ENCODE peak calls at places on chromosomes 6 and 20, in ten cellular contexts. M is omental fat pad; J is MM.1S; G is cardiac fibroblast; O is GM23338; C is mucosa of descending colon; S is stromal cell of bone marrow; N is T-helper 2 cell treated with Interferon-gamma antibody and Interleukin-4, amounts not matched to agents 5 μg/mL and 100 μg/mL, for 36 hours; D is activated T-helper 9 cell treated with anti-CD3 and anti-CD28 coated beads, Interleukin-2, amount 50 U/mL, for 16 hours; A is H54. R is an unnamed sample.

GRCh38 chr6:45487645-45488044 is 109.9 kb upstream of the SUPT3H start:
- DNase-seq in M (no peak), J (peak), G (no peak), O (no peak), C (no peak), S (no peak), N (no peak), D (no peak), A (no peak), R (no peak)

GRCh38 chr6:41640436-41640835 is 2.2 kb downstream of the MDFI start:
- DNase-seq in M (no peak), J (no peak), G (no peak), O (no peak), C (no peak), S (no peak), N (no peak), D (no peak), A (no peak), R (no peak)

GRCh38 chr6:41416165-41416837 is 80.9 kb downstream of the NCR2 start:
- DNase-seq in M (no peak), J (no peak), G (no peak), O (peak), C (no peak), S (no peak), N (no peak), D (no peak), A (no peak), R (no peak)

GRCh38 chr20:38585404-38586180 is 4.6 kb downstream of the ADIG start:
- DNase-seq in M (no peak), J (no peak), G (no peak), O (no peak), C (no peak), S (no peak), N (no peak), D (no peak), A (no peak), R (no peak)

GRCh38 chr20:32925481-32926196 is 66.9 kb downstream of the EFCAB8 start:
- DNase-seq in M (no peak), J (no peak), G (no peak), O (no peak), C (no peak), S (no peak), N (no peak), D (no peak), A (no peak), R (no peak)

GRCh38 chr6:53042112-53042511 is 23.1 kb upstream of the FBXO9 start:
- DNase-seq in M (no peak), J (no peak), G (peak), O (no peak), C (no peak), S (peak), N (no peak), D (no peak), A (peak), R (no peak)

GRCh38 chr20:23341073-23341472 is 9.5 kb upstream of the NXT1 start:
- DNase-seq in M (no peak), J (no peak), G (no peak), O (no peak), C (no peak), S (no peak), N (no peak), D (no peak), A (no peak), R (no peak)

GRCh38 chr6:43796910-43797890 is 27.2 kb downstream of the VEGFA start:
- DNase-seq in M (no peak), J (no peak), G (no peak), O (no peak), C (no peak), S (no peak), N (no peak), D (no peak), A (no peak), R (no peak)

GRCh38 chr6:159074120-159074684 is 29.4 kb upstream of the TAGAP start:
- DNase-seq in M (no peak), J (no peak), G (peak), O (peak), C (peak), S (peak), N (no peak), D (no peak), A (peak), R (no peak)

GRCh38 chr20:35497780-35498189 is 31.7 kb downstream of the C20orf173 start:
- DNase-seq in M (no peak), J (no peak), G (peak), O (no peak), C (peak), S (no peak), N (no peak), D (no peak), A (no peak), R (peak)

GRCh38 chr20:50865114-50865513 is 66.1 kb downstream of the ADNP start:
- DNase-seq in M (no peak), J (no peak), G (no peak), O (no peak), C (no peak), S (no peak), N (no peak), D (no peak), A (no peak), R (no peak)